ENCODE peak calls at places on chromosomes 2 and 18, in five cellular contexts. E, O, B, C and R are unnamed samples.

GRCh38 chr2:211380041-211380440 is 823.6 kb downstream of the CPS1 start:
- DNase-seq in B (no peak), C (no peak), O (no peak), E (no peak), R (no peak)

GRCh38 chr18:70450658-70451253 is 161.9 kb downstream of the SOCS6 start:
- DNase-seq in B (peak; percentile 29), C (no peak), O (no peak), E (no peak), R (no peak)

GRCh38 chr2:207311316-207312005 is 145.7 kb upstream of the KLF7 start:
- DNase-seq in C (no peak), B (peak; percentile 95), O (no peak), E (peak; percentile 14), R (no peak)

GRCh38 chr2:204187513-204188088 is 251.0 kb downstream of the ICOS start:
- DNase-seq in E (peak; percentile 19), O (no peak), B (no peak), C (peak; percentile 18), R (no peak)

GRCh38 chr2:202682274-202682673 is 47.5 kb downstream of the FAM117B start:
- DNase-seq in O (no peak), C (no peak), E (no peak), B (no peak), R (no peak)

GRCh38 chr2:11996618-11997017 is 250.2 kb downstream of the LPIN1 start:
- DNase-seq in E (no peak), C (no peak), O (no peak), B (peak; percentile 74), R (no peak)

GRCh38 chr2:85547089-85547858 is 8.3 kb downstream of the MAT2A start:
- DNase-seq in C (no peak), O (no peak), B (peak; percentile 31), E (no peak), R (no peak)

GRCh38 chr2:31137211-31138036 is 816 bp downstream of the GALNT14 start:
- DNase-seq in C (no peak), E (no peak), O (peak; percentile 29), B (peak; percentile 18), R (no peak)

GRCh38 chr18:64713284-64713683 is 564.4 kb upstream of the LINC00305 start:
- DNase-seq in E (no peak), C (no peak), O (no peak), B (no peak), R (no peak)

GRCh38 chr2:176080540-176081355 is 3.0 kb downstream of the EVX2 start:
- DNase-seq in B (peak; percentile 37), E (no peak), O (no peak), C (no peak), R (no peak)

GRCh38 chr2:181163139-181163538 is 182.7 kb downstream of the UBE2E3 start:
- DNase-seq in O (no peak), C (no peak), E (no peak), B (no peak), R (no peak)

GRCh38 chr2:71941731-71942575 is 205.7 kb downstream of the CYP26B1 start:
- DNase-seq in O (no peak), C (no peak), E (no peak), B (no peak), R (no peak)

GRCh38 chr2:222295368-222296041 is 3.3 kb downstream of the PAX3 start:
- DNase-seq in E (no peak), O (no peak), B (peak; percentile 42), C (no peak), R (no peak)

GRCh38 chr18:45876131-45876530 is 50.7 kb downstream of the SIGLEC15 start:
- DNase-seq in E (no peak), O (no peak), C (no peak), B (no peak), R (no peak)

GRCh38 chr2:234978466-234979203 is 26.8 kb downstream of the SH3BP4 start:
- DNase-seq in C (no peak), O (no peak), E (no peak), B (peak; percentile 63), R (no peak)

GRCh38 chr18:45282101-45282812 is 333.0 kb upstream of the SLC14A2 start:
- DNase-seq in C (no peak), O (no peak), E (no peak), B (peak; percentile 5), R (no peak)